ENCODE peak calls at places on chromosomes 16 and 17, in ten cellular contexts. I is stimulated activated CD4-positive, alpha-beta T cell treated with anti-CD3 and anti-CD28 coated beads, Interleukin-4, amount 100 ng/mL, for 4 hours; N is amniotic stem cell; M is NCI-H1092 treated with DMSO at 0.1 percent for 48 hours; W is lower leg skin; C is NAMALWA; D is thoracic aorta; E is A673; Q is hypothalamus; S is heart right ventricle. K is an unnamed sample.

GRCh38 chr16:85460983-85461813 is 151.9 kb upstream of the GSE1 start:
- DNase-seq in E (peak), S (no peak), Q (no peak), D (no peak), M (peak), W (no peak), I (no peak), C (no peak), N (no peak), K (no peak)

GRCh38 chr17:16419929-16420271 is 4.5 kb downstream of the TRPV2 start:
- DNase-seq in C (no peak), I (peak), Q (no peak), N (no peak), S (no peak), D (no peak), E (no peak), M (no peak), W (no peak), K (no peak)

GRCh38 chr16:1596516-1596915 is 15.4 kb downstream of the IFT140 start:
- DNase-seq in S (no peak), M (no peak), I (no peak), D (no peak), E (no peak), W (no peak), N (no peak), C (no peak), Q (no peak), K (no peak)

GRCh38 chr16:55372792-55373488 is 48.9 kb downstream of the IRX6 start:
- DNase-seq in M (no peak), Q (no peak), D (no peak), E (no peak), S (peak), I (no peak), N (no peak), W (no peak), C (no peak), K (no peak)

GRCh38 chr17:50175035-50175788 is 9.4 kb downstream of the SGCA start:
- DNase-seq in D (no peak), W (no peak), Q (no peak), M (no peak), C (no peak), N (no peak), I (no peak), E (no peak), S (no peak), K (no peak)

GRCh38 chr17:80095844-80096475 is 5.4 kb upstream of the GAA start:
- DNase-seq in S (no peak), Q (no peak), C (no peak), N (no peak), I (no peak), E (no peak), D (no peak), M (no peak), W (no peak), K (no peak)

GRCh38 chr16:2810651-2811050 is 6.4 kb upstream of the PRSS21 start:
- DNase-seq in Q (no peak), E (no peak), N (no peak), D (no peak), S (no peak), M (no peak), C (no peak), W (no peak), I (no peak), K (no peak)

GRCh38 chr16:21156767-21157467 is 1.6 kb upstream of the LDAF1 start:
- DNase-seq in E (peak), W (peak), Q (no peak), I (no peak), S (peak), N (peak), C (peak), M (peak), D (no peak), K (no peak)

GRCh38 chr17:32206816-32207215 is 58.8 kb upstream of the RHBDL3 start:
- DNase-seq in I (no peak), D (no peak), C (no peak), E (no peak), M (no peak), W (no peak), N (no peak), S (no peak), Q (no peak), K (no peak)

GRCh38 chr17:16447676-16448075 is 32.3 kb downstream of the TRPV2 start:
- DNase-seq in I (no peak), Q (no peak), W (no peak), C (no peak), E (no peak), S (no peak), D (no peak), M (no peak), N (no peak), K (no peak)

GRCh38 chr17:75289832-75290337 is 652 bp upstream of the SLC25A19 start:
- DNase-seq in W (peak), D (no peak), C (peak), I (peak), N (peak), S (peak), E (peak), Q (no peak), M (peak), K (peak)

GRCh38 chr16:89796104-89796503 is 20.3 kb downstream of the FANCA start:
- DNase-seq in C (no peak), S (no peak), W (no peak), Q (no peak), N (no peak), M (no peak), E (no peak), I (no peak), D (no peak), K (no peak)

GRCh38 chr16:49350265-49351103 is 23.1 kb upstream of the C16orf78 start:
- DNase-seq in M (peak), Q (peak), W (peak), N (no peak), E (peak), C (peak), I (no peak), D (no peak), S (peak), K (no peak)

GRCh38 chr17:10025224-10025623 is 120.2 kb upstream of the RCVRN start:
- DNase-seq in N (no peak), M (no peak), W (no peak), Q (no peak), S (no peak), C (no peak), E (no peak), I (no peak), D (no peak), K (no peak)

GRCh38 chr17:7825206-7825980 is 8.6 kb upstream of the KDM6B start:
- DNase-seq in D (no peak), M (no peak), E (peak), N (no peak), S (no peak), W (no peak), I (no peak), Q (no peak), C (no peak), K (no peak)

GRCh38 chr17:29931253-29931932 is 1.4 kb upstream of the SSH2 start:
- DNase-seq in C (peak), S (peak), D (no peak), Q (peak), I (peak), N (peak), W (peak), E (peak), M (peak), K (peak)

GRCh38 chr16:56226187-56226586 is 34.9 kb downstream of the GNAO1 start:
- DNase-seq in D (no peak), W (no peak), N (no peak), E (no peak), Q (no peak), I (no peak), C (no peak), M (no peak), S (no peak), K (no peak)

GRCh38 chr16:78230832-78231231 is 131.4 kb downstream of the WWOX start:
- DNase-seq in N (no peak), D (no peak), M (no peak), C (no peak), I (no peak), W (no peak), Q (no peak), S (no peak), E (peak), K (no peak)

GRCh38 chr17:41772218-41772585 is 14.3 kb downstream of the JUP start:
- DNase-seq in E (no peak), C (no peak), D (no peak), Q (no peak), W (peak), N (no peak), S (no peak), I (no peak), M (no peak), K (no peak)

GRCh38 chr17:50542795-50543774 is 3.9 kb upstream of the SPATA20 start:
- DNase-seq in D (no peak), Q (no peak), W (peak), M (no peak), S (no peak), N (no peak), E (no peak), I (no peak), C (no peak), K (no peak)

GRCh38 chr17:83064021-83064731 is 15.2 kb upstream of the METRNL start:
- DNase-seq in M (no peak), S (no peak), W (no peak), I (no peak), N (no peak), E (no peak), D (no peak), C (no peak), Q (no peak), K (no peak)

GRCh38 chr16:67893791-67894399 is 841 bp downstream of the PSKH1 start:
- DNase-seq in C (no peak), I (no peak), W (no peak), S (no peak), D (no peak), M (no peak), N (no peak), E (no peak), Q (no peak), K (no peak)

GRCh38 chr16:82655315-82655714 is 28.5 kb downstream of the CDH13 start:
- DNase-seq in S (peak), W (no peak), M (no peak), D (no peak), N (no peak), C (no peak), Q (no peak), I (peak), E (peak), K (no peak)

GRCh38 chr16:60792437-60792836 is 1243.8 kb downstream of the CDH8 start:
- DNase-seq in D (no peak), C (no peak), M (no peak), S (no peak), I (no peak), N (no peak), E (no peak), W (no peak), Q (no peak), K (no peak)

GRCh38 chr17:55731586-55732250 is 9.1 kb upstream of the TMEM100 start:
- DNase-seq in I (no peak), S (peak), Q (no peak), M (no peak), W (peak), E (peak), N (no peak), C (no peak), D (no peak), K (no peak)

GRCh38 chr17:65554568-65555223 is 6.8 kb downstream of the AXIN2 start:
- DNase-seq in Q (no peak), D (no peak), C (no peak), N (no peak), E (no peak), W (no peak), S (peak), M (peak), I (no peak), K (no peak)

GRCh38 chr16:27239906-27240655 is 28.5 kb downstream of the NSMCE1 start:
- DNase-seq in N (no peak), M (no peak), E (no peak), Q (no peak), W (no peak), C (no peak), I (no peak), S (no peak), D (no peak), K (no peak)

GRCh38 chr17:81246679-81247338 is 7.7 kb downstream of the NDUFAF8 start:
- DNase-seq in W (no peak), N (no peak), D (no peak), M (no peak), C (no peak), I (no peak), S (no peak), Q (no peak), E (no peak), K (no peak)

GRCh38 chr16:64061621-64062020 is 1060.2 kb downstream of the CDH11 start:
- DNase-seq in I (no peak), N (no peak), D (no peak), Q (no peak), C (no peak), E (no peak), S (no peak), M (no peak), W (no peak), K (no peak)

GRCh38 chr17:49995055-49995738 is at the start of gene DLX3:
- DNase-seq in C (no peak), E (peak), M (peak), I (no peak), Q (no peak), N (peak), D (peak), W (peak), S (peak), K (no peak)

GRCh38 chr17:19578545-19578944 is 44.9 kb downstream of the SLC47A1 start:
- DNase-seq in N (no peak), S (no peak), D (no peak), C (no peak), W (no peak), Q (no peak), M (no peak), E (peak), I (no peak), K (no peak)

GRCh38 chr16:87572959-87573358 is 29.3 kb upstream of the JPH3 start:
- DNase-seq in Q (no peak), W (no peak), D (no peak), C (no peak), N (no peak), E (no peak), M (no peak), I (no peak), S (no peak), K (no peak)

GRCh38 chr16:3968556-3968955 is 88.0 kb upstream of the CREBBP start:
- DNase-seq in N (no peak), S (no peak), I (no peak), Q (no peak), D (no peak), W (no peak), C (no peak), E (no peak), M (no peak), K (no peak)